ENCODE peak calls at places on chromosomes 16 and 17, in seven cellular contexts. W is lower leg skin, Y is T-helper 2 cell, O is H54, N is NCI-H460, D is cardiac muscle cell, B is pons. I is an unnamed sample.
A peak's percentile ranks its signal among the peaks of the same experiment; 100 is the strongest.

GRCh38 chr16:52912565-52913173 is 140.0 kb downstream of the CHD9NB start:
- DNase-seq in W (no peak), Y (no peak), O (peak; percentile 28), N (peak; percentile 54), D (peak; percentile 65), B (peak; percentile 78), I (peak; percentile 55)

GRCh38 chr16:53899471-53899870 is 195.5 kb downstream of the FTO start:
- DNase-seq in W (no peak), Y (no peak), O (no peak), N (no peak), D (peak; percentile 33), B (no peak), I (no peak)

GRCh38 chr17:56715613-56716357 is 117.9 kb downstream of the C17orf67 start:
- DNase-seq in W (peak; percentile 96), Y (peak; percentile 52), O (peak; percentile 77), N (peak; percentile 82), D (peak; percentile 83), B (peak; percentile 80), I (peak; percentile 83)

GRCh38 chr17:1792495-1793446 is 30.9 kb downstream of the SERPINF1 start:
- DNase-seq in W (no peak), Y (no peak), O (no peak), N (no peak), D (no peak), B (no peak), I (no peak)

GRCh38 chr17:61144876-61145564 is 254.6 kb upstream of the TBX2 start:
- DNase-seq in W (no peak), Y (no peak), O (no peak), N (no peak), D (peak; percentile 61), B (no peak), I (no peak)

GRCh38 chr16:77169650-77170236 is 21.2 kb upstream of the MON1B start:
- DNase-seq in W (no peak), Y (peak; percentile 21), O (no peak), N (peak; percentile 49), D (peak; percentile 55), B (peak; percentile 38), I (peak; percentile 42)

GRCh38 chr16:21167360-21167759 is 8.9 kb downstream of the LDAF1 start:
- DNase-seq in W (no peak), Y (no peak), O (peak; percentile 52), N (no peak), D (no peak), B (no peak), I (peak; percentile 28)

GRCh38 chr17:53979991-53980390 is 157.3 kb downstream of the KIF2B start:
- DNase-seq in W (no peak), Y (no peak), O (no peak), N (no peak), D (no peak), B (no peak), I (no peak)

GRCh38 chr17:32876414-32877163 is at the start of gene MYO1D:
- DNase-seq in W (peak; percentile 90), Y (peak; percentile 64), O (no peak), N (no peak), D (no peak), B (no peak), I (peak; percentile 46)